ENCODE peak calls at places on chromosomes 4 and X, in seven cellular contexts. A is stimulated activated CD8-positive, alpha-beta memory T cell treated with anti-CD3 and anti-CD28 coated beads, Interleukin-4, amount 100 ng/mL, for 4 hours; P is SW480; E is NCI-H1092; M is germinal center; B is kidney; O is CD8-positive, alpha-beta T cell. R is an unnamed sample.

GRCh38 chr4:144674711-144675110 is 28.8 kb downstream of the HHIP start:
- DNase-seq in A (no peak), P (no peak), E (no peak), M (no peak), B (no peak), O (no peak), R (no peak)

GRCh38 chrX:8738588-8739189 is 6.8 kb upstream of the ANOS1 start:
- DNase-seq in A (no peak), P (peak), E (peak), M (no peak), B (no peak), O (peak), R (peak)

GRCh38 chr4:186807131-186807530 is 83.5 kb upstream of the FAT1 start:
- DNase-seq in A (no peak), P (no peak), E (no peak), M (no peak), B (no peak), O (no peak), R (no peak)

GRCh38 chr4:20532871-20533870 is 167.1 kb upstream of the PACRGL start:
- DNase-seq in A (no peak), P (peak), E (no peak), M (no peak), B (no peak), O (no peak), R (no peak)

GRCh38 chr4:127047930-127048329 is 584.8 kb upstream of the INTU start:
- DNase-seq in A (no peak), P (no peak), E (no peak), M (no peak), B (no peak), O (no peak), R (no peak)

GRCh38 chr4:53208749-53209148 is 157.1 kb downstream of the SCFD2 start:
- DNase-seq in A (no peak), P (no peak), E (no peak), M (no peak), B (no peak), O (no peak), R (no peak)

GRCh38 chrX:50579955-50580354 is 109.3 kb upstream of the DGKK start:
- DNase-seq in A (no peak), P (peak), E (peak), M (peak), B (no peak), O (peak), R (peak)

GRCh38 chrX:15292861-15293260 is 22.6 kb downstream of the ASB11 start:
- DNase-seq in A (no peak), P (no peak), E (no peak), M (no peak), B (no peak), O (no peak), R (no peak)

GRCh38 chrX:21004835-21005234 is 369.4 kb upstream of the CNKSR2 start:
- DNase-seq in A (no peak), P (no peak), E (no peak), M (no peak), B (no peak), O (no peak), R (peak)

GRCh38 chr4:113636877-113637276 is 124.7 kb downstream of the CAMK2D start:
- DNase-seq in A (no peak), P (peak), E (no peak), M (peak), B (no peak), O (peak), R (no peak)

GRCh38 chrX:40099046-40099968 is 1.5 kb upstream of the BCOR start:
- DNase-seq in A (no peak), P (peak), E (peak), M (no peak), B (peak), O (peak), R (peak)

GRCh38 chr4:100895572-100896197 is 377.9 kb upstream of the EMCN start:
- DNase-seq in A (no peak), P (no peak), E (no peak), M (peak), B (no peak), O (no peak), R (no peak)

GRCh38 chr4:68366600-68366999 is 16.7 kb upstream of the YTHDC1 start:
- DNase-seq in A (no peak), P (no peak), E (no peak), M (no peak), B (no peak), O (no peak), R (no peak)

GRCh38 chr4:187208641-187209040 is 485.0 kb upstream of the FAT1 start:
- DNase-seq in A (no peak), P (peak), E (no peak), M (no peak), B (no peak), O (no peak), R (no peak)

GRCh38 chr4:56803473-56803872 is 18.0 kb downstream of the SPINK2 start:
- DNase-seq in A (no peak), P (no peak), E (no peak), M (peak), B (no peak), O (no peak), R (no peak)

GRCh38 chr4:152431287-152431686 is 104.6 kb downstream of the FBXW7 start:
- DNase-seq in A (no peak), P (no peak), E (no peak), M (no peak), B (no peak), O (no peak), R (no peak)

GRCh38 chr4:158043971-158044618 is 128.7 kb downstream of the GASK1B start:
- DNase-seq in A (no peak), P (no peak), E (no peak), M (no peak), B (peak), O (no peak), R (no peak)

R was measured in NCI-H460.